ENCODE peak calls at places on chromosomes 13 and 19, in four cellular contexts. Q, N, O and K are unnamed samples.

GRCh38 chr19:3606174-3606689 is 443 bp downstream of the TBXA2R start:
- DNase-seq in Q (peak), O (no peak), N (no peak), K (no peak)

GRCh38 chr19:16571689-16572331 is 405 bp downstream of the SLC35E1 start:
- DNase-seq in O (no peak), Q (peak), N (no peak), K (no peak)

GRCh38 chr19:43457809-43458208 is 7.6 kb downstream of the LYPD3 start:
- DNase-seq in O (no peak), Q (no peak), N (no peak), K (no peak)

GRCh38 chr13:65472336-65472735 is 1757.8 kb downstream of the PCDH9 start:
- DNase-seq in O (no peak), N (no peak), Q (no peak), K (no peak)

GRCh38 chr13:94009696-94010095 is 469.8 kb downstream of the DCT start:
- DNase-seq in Q (no peak), N (no peak), O (no peak), K (no peak)

GRCh38 chr13:112968910-112969691 is at the start of gene MCF2L:
- DNase-seq in N (no peak), Q (peak), O (peak), K (no peak)

GRCh38 chr13:67410645-67411044 is 180.5 kb upstream of the PCDH9 start:
- DNase-seq in N (no peak), Q (no peak), O (no peak), K (no peak)

GRCh38 chr13:30572859-30573275 is 44.9 kb upstream of the USPL1 start:
- DNase-seq in Q (no peak), N (peak), O (peak), K (no peak)

GRCh38 chr13:27573265-27573664 is 47.1 kb downstream of the LNX2 start:
- DNase-seq in O (peak), Q (no peak), N (no peak), K (no peak)

GRCh38 chr13:51311957-51312520 is 27.5 kb upstream of the SERPINE3 start:
- DNase-seq in N (no peak), Q (no peak), O (no peak), K (no peak)

DNA sequence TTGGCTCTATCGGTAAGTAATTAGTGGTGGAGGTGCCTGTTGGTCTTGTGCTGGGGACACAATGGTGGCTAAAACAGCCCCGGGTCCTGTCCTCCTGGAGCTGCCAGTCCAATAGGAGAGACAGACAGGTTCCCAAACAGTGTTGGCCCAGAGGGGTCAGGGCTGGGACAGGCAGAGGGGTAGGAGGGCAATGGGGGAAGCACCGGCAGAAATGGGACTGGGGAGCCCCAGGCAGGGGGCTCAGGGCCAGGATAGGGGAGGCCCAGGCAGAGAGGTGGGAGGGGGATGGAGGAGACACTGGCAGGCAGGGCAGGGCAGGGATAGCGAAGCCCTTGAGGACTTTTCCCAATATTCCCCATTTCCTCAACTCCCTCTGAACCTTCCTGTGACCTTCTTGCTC is 2.2 kb upstream of the FBL start:
- DNase-seq in O (no peak), Q (no peak), N (no peak), K (no peak)
- TF ChIP-seq SUZ12 in O (no peak), Q (no peak), N (no peak), K (no peak)

GRCh38 chr13:21106089-21106488 is 44.7 kb upstream of the LATS2 start:
- DNase-seq in N (no peak), O (no peak), Q (no peak), K (no peak)
- TF ChIP-seq YY1 in N (no peak), O (no peak), Q (no peak), K (no peak)

DNA sequence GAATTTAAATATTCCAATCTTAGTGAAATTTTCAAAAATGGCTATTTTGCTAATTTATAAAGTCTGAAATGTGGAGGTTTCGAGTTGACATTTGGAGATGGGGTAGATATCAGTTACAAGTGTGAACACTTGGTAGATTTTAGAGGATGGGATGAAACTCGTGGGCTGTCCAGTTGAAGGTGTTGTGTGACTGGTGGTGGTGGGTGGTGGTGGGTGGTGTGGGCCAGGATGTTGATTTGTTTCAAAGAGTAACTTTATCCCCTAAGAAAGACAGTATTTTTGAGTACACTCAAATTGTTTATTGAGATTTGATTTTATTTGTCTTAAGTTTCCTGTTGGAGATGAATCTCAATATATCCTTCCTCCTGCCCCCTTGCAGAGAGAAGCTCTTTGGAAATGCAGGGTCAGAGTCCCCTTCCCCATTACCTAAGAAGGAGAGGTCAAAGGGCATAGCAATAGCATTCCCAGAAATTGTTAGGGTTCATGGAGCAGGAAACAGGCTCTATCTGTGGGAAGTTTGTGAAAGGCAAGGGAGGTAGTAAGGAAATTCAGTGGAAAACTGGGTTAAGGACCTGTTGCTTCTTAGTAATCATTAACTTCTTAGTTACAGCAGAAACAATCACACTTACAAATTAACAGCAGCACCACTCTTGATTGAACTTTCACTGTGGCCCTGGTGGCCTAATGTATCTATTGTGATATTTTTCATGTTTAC is 133.6 kb upstream of the RNF113B start:
- DNase-seq in O (peak), N (no peak), Q (no peak), K (no peak)
- TF ChIP-seq SUZ12 in O (no peak), N (no peak), Q (no peak), K (no peak)

GRCh38 chr13:52414963-52415362 is 9.0 kb upstream of the THSD1 start:
- DNase-seq in O (no peak), N (no peak), Q (no peak), K (no peak)
- TF ChIP-seq YY1 in O (no peak), N (no peak), Q (no peak), K (no peak)

GRCh38 chr19:5775668-5776309 is 8.8 kb downstream of the PRR22 start:
- DNase-seq in N (no peak), O (no peak), Q (no peak), K (no peak)
- TF ChIP-seq SUZ12 in N (no peak), O (no peak), Q (no peak), K (no peak)

DNA sequence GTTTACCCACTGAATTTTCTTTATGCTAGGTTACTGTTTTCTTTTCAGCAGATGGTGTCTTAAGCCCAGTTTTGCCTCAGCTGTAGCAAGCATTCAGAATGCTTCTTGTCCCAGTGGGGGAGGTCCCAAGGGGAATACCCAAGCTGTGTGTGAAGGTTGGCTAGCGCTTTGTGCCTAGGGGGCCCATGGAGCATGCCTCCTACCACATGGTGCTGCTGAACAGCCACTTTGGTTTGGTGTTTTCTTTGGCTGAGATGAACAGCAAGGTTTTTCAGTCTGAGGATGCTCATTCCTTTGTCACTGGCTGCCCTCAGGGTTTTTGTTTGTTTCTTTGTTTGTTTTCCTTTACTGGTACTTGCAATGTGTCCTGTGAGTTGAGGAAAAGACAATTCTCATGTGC is 99.0 kb downstream of the PCDH20 start:
- DNase-seq in N (no peak), O (no peak), Q (no peak), K (no peak)
- TF ChIP-seq YY1 in N (no peak), O (no peak), Q (no peak), K (no peak)

GRCh38 chr19:39240421-39240820 is 4.4 kb downstream of the IFNL3 start:
- DNase-seq in Q (no peak), N (no peak), O (no peak), K (no peak)

GRCh38 chr19:39238209-39238608 is 6.6 kb downstream of the IFNL3 start:
- DNase-seq in N (no peak), O (no peak), Q (no peak), K (no peak)

GRCh38 chr19:39236527-39236926 is 8.3 kb downstream of the IFNL3 start:
- DNase-seq in N (no peak), Q (no peak), O (no peak), K (no peak)

GRCh38 chr19:39237200-39238184 is 7.3 kb downstream of the IFNL3 start:
- DNase-seq in O (peak), Q (no peak), N (peak), K (no peak)

DNA sequence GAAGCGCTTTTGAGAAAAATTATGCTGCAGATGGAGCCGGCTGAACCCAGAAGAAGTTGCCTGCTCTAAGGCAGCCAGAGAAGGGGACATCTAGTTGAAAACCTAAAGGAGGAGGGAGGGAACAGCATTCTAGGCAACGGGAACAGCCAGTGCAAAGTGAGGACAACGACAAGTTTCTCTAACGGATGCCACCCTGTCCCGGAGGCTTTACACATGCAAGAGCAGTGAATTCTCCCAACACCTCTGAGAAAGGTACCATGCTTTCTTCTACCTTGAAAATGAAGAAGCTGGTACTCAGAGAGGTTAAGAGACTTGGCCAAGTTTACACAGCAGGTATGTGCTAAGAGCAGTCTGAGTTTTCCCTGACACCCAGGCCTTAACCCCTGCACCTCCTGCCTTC is 5.9 kb downstream of the IFNL3 start:
- DNase-seq in Q (no peak), N (no peak), O (no peak), K (no peak)
- TF ChIP-seq SUZ12 in Q (no peak), N (no peak), O (no peak), K (no peak)

GRCh38 chr19:54124393-54124792 is 8.8 kb downstream of the PRPF31 start:
- DNase-seq in O (no peak), N (no peak), Q (no peak), K (no peak)
- TF ChIP-seq YY1 in O (no peak), N (no peak), Q (no peak), K (no peak)